ENCODE peak calls at places on chromosomes 16 and 17, in seven cellular contexts. R is tibial nerve; J is GM23338; K is CD8-positive, alpha-beta T cell; I is dorsolateral prefrontal cortex; L is Karpas-422; B is ovary. W is an unnamed sample.

GRCh38 chr17:33560165-33560564 is 267.1 kb upstream of the ASIC2 start:
- DNase-seq in R (no peak), J (no peak), K (no peak), I (no peak), L (no peak), B (no peak), W (no peak)

GRCh38 chr16:88622866-88623265 is 15.5 kb upstream of the IL17C start:
- DNase-seq in R (no peak), J (no peak), K (no peak), I (peak), L (no peak), B (no peak), W (no peak)

GRCh38 chr17:8700546-8700945 is 44.1 kb downstream of the CCDC42 start:
- DNase-seq in R (no peak), J (no peak), K (no peak), I (no peak), L (no peak), B (no peak), W (no peak)

GRCh38 chr16:50697881-50698767 is 4.7 kb downstream of the NOD2 start:
- DNase-seq in R (no peak), J (no peak), K (peak), I (no peak), L (no peak), B (no peak), W (no peak)

GRCh38 chr17:50872710-50873424 is 6.7 kb upstream of the TOB1 start:
- DNase-seq in R (no peak), J (no peak), K (peak), I (no peak), L (no peak), B (no peak), W (no peak)

GRCh38 chr16:87278191-87279093 is 38.8 kb downstream of the C16orf95 start:
- DNase-seq in R (peak), J (peak), K (no peak), I (peak), L (peak), B (peak), W (peak)

GRCh38 chr16:64085291-64085690 is 1036.6 kb downstream of the CDH11 start:
- DNase-seq in R (no peak), J (no peak), K (no peak), I (no peak), L (no peak), B (no peak), W (no peak)

GRCh38 chr17:44110823-44111633 is 12.4 kb downstream of the HDAC5 start:
- DNase-seq in R (peak), J (peak), K (peak), I (peak), L (peak), B (peak), W (peak)

GRCh38 chr17:48612854-48613691 is 2.0 kb downstream of the HOXB8 start:
- DNase-seq in R (no peak), J (peak), K (no peak), I (no peak), L (peak), B (no peak), W (no peak)

GRCh38 chr17:19341211-19341631 is 21.3 kb downstream of the B9D1 start:
- DNase-seq in R (no peak), J (no peak), K (no peak), I (no peak), L (no peak), B (peak), W (no peak)

GRCh38 chr16:359067-359763 is 6.7 kb upstream of the AXIN1 start:
- DNase-seq in R (no peak), J (no peak), K (no peak), I (no peak), L (no peak), B (no peak), W (no peak)

GRCh38 chr16:65122974-65123845 is 1.3 kb upstream of the CDH11 start:
- DNase-seq in R (peak), J (peak), K (no peak), I (peak), L (no peak), B (peak), W (no peak)

GRCh38 chr16:69273009-69273408 is 38.1 kb upstream of the VPS4A start:
- DNase-seq in R (no peak), J (no peak), K (no peak), I (no peak), L (no peak), B (no peak), W (no peak)

GRCh38 chr16:48971571-48972071 is 310.0 kb downstream of the CBLN1 start:
- DNase-seq in R (no peak), J (no peak), K (no peak), I (no peak), L (no peak), B (no peak), W (no peak)
- H3K27ac ChIP-seq in R (no peak), J (no peak), K (no peak), I (no peak), L (no peak), B (no peak), W (no peak)

DNA sequence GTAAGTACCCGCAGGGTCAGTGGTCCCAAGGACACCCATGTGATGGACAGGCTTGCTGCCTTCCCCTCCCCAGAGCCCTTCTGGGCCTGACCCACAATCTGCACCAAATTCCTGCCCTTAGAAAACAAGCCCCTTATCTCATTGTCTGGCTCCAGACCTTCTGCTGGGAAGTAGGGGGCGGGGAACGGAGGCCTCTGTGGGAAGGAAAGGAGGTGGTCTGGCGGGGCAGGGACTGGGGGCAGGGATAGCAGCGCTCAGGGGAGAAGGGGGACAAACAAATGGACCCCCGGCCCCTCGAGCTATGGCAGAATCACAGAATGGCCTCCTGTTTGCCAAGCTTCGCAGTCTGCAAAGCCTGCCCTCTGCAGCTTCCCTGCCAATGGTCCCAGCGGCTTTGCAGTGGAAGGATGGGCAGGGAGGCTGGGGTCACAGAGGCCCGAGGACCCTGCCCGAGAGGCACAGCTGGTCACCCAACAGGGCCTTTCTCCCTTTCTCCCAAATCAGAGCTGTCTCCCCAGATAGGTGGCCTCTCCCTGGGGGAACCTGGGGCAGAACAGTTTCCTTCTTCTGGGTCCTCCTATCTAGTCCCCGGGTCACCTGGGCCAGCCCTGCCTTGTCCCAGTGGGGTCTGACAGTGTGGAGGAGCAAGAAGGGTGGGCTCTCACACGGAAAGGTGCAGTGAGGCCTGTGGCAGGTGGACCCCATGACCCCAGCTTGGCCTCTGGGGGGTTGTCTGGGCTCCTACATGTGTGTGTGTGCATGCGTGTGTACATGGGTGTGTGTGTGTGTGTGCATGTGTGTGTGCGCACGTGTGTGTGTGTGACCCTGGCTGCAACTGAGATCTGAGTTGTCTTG is 25.5 kb downstream of the TMEM235 start:
- DNase-seq in R (no peak), J (no peak), K (no peak), I (no peak), L (no peak), B (peak), W (no peak)
- H3K27ac ChIP-seq in R (no peak), J (no peak), K (no peak), I (no peak), L (no peak), B (no peak), W (no peak)

DNA sequence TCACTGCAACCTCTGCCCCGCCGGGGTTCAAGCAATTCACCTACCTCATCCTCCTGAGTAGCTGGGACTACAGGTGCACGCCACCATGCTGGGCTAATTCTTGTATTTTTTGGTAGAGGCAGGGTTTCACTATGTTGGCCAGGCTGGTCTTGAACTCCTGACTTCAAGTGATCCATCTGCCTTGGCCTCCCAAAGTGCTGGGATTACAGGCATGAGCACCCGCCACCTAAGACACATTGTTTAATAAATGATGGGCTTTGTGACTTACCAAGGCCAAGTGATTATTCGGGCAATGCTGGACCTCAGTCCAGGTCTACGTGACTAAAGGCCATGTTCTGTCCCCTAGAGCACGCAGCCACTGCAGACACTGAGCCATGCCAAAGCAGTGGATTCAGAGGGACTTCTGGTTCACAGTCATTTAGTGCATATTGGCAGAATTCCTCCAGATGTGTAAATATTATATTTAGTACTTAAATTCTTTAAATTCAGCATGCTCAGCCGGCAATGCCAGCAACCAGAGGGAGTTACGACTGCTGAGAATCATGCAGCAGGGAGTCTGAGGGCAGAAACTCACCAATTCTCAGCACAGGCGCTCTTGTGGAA is 4.8 kb upstream of the ERCC4 start:
- DNase-seq in R (no peak), J (no peak), K (no peak), I (no peak), L (no peak), B (no peak), W (no peak)
- H3K27ac ChIP-seq in R (no peak), J (no peak), K (no peak), I (no peak), L (no peak), B (no peak), W (no peak)

DNA sequence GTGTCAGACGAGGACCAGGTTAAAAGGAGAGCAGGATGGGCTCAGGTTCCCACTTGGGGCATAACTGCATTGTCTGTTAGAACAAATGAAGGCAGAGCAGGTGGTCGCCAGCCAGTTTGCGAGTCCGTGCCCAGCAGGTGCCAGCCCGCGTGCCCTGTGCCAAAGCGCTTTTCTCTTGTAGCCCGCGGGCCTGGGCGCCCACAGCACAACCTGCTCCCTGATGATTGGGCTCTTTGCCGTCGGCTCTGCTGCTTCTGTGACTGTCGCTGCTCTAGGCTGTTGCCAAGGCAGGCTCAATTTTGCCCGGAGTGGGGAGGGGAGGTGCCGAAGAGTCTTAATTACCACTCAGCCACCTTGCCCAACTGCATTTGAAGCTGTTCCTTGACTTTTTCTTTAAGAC is 21.1 kb downstream of the KNOP1 start:
- DNase-seq in R (no peak), J (no peak), K (no peak), I (peak), L (peak), B (no peak), W (no peak)
- H3K27ac ChIP-seq in R (peak), J (no peak), K (peak), I (peak), L (no peak), B (peak), W (peak)

GRCh38 chr16:1688807-1689560 is 10.9 kb downstream of the JPT2 start:
- DNase-seq in R (no peak), J (no peak), K (no peak), I (no peak), L (no peak), B (no peak), W (no peak)
- H3K27ac ChIP-seq in R (no peak), J (no peak), K (no peak), I (no peak), L (no peak), B (no peak), W (no peak)

GRCh38 chr17:74454197-74455024 is 12.0 kb upstream of the CD300A start:
- DNase-seq in R (no peak), J (peak), K (peak), I (peak), L (no peak), B (peak), W (peak)
- H3K27ac ChIP-seq in R (peak), J (no peak), K (no peak), I (peak), L (no peak), B (peak), W (peak)

DNA sequence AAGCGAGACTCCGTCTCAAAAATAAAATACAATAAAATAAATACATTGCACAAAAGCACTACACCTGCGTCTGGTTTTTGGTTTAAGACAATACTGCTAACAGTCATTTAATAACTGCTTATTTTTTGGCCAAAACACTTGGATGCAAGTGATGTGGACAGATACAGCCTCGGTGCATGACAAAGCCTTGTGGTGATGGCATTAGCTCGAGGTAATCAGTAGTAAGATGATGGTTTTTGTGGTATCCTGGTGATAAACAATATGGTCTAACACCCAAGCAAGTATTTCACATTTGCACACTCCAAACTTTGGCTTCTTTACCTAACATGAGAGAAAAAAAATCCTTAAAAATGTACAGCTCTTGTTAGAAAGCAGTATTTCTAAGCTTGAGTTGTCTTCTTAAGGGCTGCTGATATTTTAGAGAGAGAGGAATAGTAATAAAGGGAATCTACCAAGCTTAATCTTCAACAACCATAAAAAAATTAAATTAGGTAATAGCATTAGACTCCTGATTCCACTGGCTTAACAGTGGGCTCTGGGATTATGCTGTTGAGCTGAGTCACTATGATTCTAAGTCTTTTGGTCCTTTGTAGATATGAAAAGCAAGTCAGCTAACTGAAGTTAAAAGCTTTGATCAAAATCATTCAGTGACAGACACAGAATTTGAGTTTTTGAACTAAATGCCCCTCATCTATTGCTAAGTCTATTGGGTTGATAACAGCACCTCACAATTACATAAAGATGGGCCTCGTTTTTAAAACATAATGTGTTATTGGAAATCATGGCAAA is 111.0 kb downstream of the VPS53 start:
- DNase-seq in R (no peak), J (no peak), K (no peak), I (no peak), L (no peak), B (no peak), W (no peak)
- H3K27ac ChIP-seq in R (no peak), J (no peak), K (no peak), I (no peak), L (no peak), B (no peak), W (no peak)

DNA sequence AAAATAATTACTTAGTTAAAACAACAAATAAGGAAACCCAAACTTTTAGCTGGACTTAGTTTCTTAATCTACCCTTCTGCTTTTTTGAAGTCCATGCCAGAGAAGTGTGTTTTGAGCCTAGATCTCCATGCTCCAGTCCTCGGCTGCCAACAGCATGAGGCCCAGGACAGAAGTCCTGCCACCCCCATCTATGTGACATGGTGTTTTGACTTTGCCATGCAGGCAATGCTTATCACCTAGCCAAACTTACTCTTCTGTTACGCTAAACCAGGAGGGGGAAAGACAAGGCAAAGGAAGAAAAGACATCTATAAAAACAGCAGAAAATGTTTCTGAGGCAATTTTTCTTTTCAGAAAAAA is 119.5 kb downstream of the PARN start:
- DNase-seq in R (no peak), J (no peak), K (no peak), I (no peak), L (no peak), B (no peak), W (no peak)
- H3K27ac ChIP-seq in R (no peak), J (peak), K (no peak), I (no peak), L (no peak), B (no peak), W (no peak)